ENCODE peak calls at places on chromosomes 5 and 9, in four cellular contexts. K, L, S and J are unnamed samples.

GRCh38 chr9:31304576-31304975 is 1079.9 kb upstream of the ACO1 start:
- DNase-seq in K (no peak), L (peak), S (no peak), J (peak)

GRCh38 chr5:109812698-109813097 is 123.0 kb downstream of the MAN2A1 start:
- DNase-seq in K (no peak), L (no peak), S (no peak), J (no peak)

GRCh38 chr9:17789316-17789715 is 210.4 kb downstream of the SH3GL2 start:
- DNase-seq in S (no peak), K (no peak), L (no peak), J (no peak)

GRCh38 chr9:97809666-97810344 is 43.2 kb upstream of the FOXE1 start:
- DNase-seq in L (peak), K (no peak), S (no peak), J (peak)

GRCh38 chr5:107696511-107696910 is 25.8 kb upstream of the EFNA5 start:
- DNase-seq in K (no peak), S (no peak), L (no peak), J (no peak)

GRCh38 chr5:172944741-172945140 is 14.5 kb upstream of the RPL26L1 start:
- DNase-seq in S (no peak), K (no peak), L (no peak), J (no peak)

GRCh38 chr9:33140406-33141360 is 26.5 kb downstream of the B4GALT1 start:
- DNase-seq in K (no peak), S (no peak), L (no peak), J (no peak)

GRCh38 chr5:107499237-107499636 is 171.5 kb downstream of the EFNA5 start:
- DNase-seq in S (no peak), L (no peak), K (no peak), J (no peak)

GRCh38 chr9:12735669-12736068 is 39.2 kb upstream of the LURAP1L start:
- DNase-seq in S (no peak), L (peak), K (no peak), J (no peak)

GRCh38 chr5:88780731-88781130 is 102.3 kb downstream of the MEF2C start:
- DNase-seq in S (no peak), K (no peak), L (no peak), J (no peak)

GRCh38 chr9:137590469-137591383 is at the start of gene ZMYND19:
- DNase-seq in L (peak), S (peak), K (peak), J (peak)

GRCh38 chr9:14260101-14260500 is 53.8 kb downstream of the NFIB start:
- DNase-seq in S (no peak), L (no peak), K (no peak), J (no peak)

GRCh38 chr5:117072439-117072838 is 497.8 kb upstream of the SEMA6A start:
- DNase-seq in S (no peak), L (no peak), K (no peak), J (no peak)

GRCh38 chr9:35650341-35651158 is at the start of gene SIT1:
- DNase-seq in L (no peak), K (no peak), S (no peak), J (no peak)

GRCh38 chr5:114412509-114413171 is 50.8 kb downstream of the KCNN2 start:
- DNase-seq in K (no peak), S (no peak), L (no peak), J (no peak)

GRCh38 chr9:98783518-98784226 is 12.7 kb downstream of the ANKS6 start:
- DNase-seq in K (no peak), L (no peak), S (no peak), J (no peak)

GRCh38 chr5:93150311-93151012 is 430.6 kb downstream of the NR2F1-AS1 start:
- DNase-seq in L (no peak), K (no peak), S (no peak), J (no peak)

GRCh38 chr5:151068571-151069197 is 12.2 kb downstream of the TNIP1 start:
- DNase-seq in L (no peak), K (no peak), S (peak), J (no peak)

GRCh38 chr9:121498487-121499176 is 1.0 kb downstream of the GGTA1 start:
- DNase-seq in L (no peak), K (no peak), S (no peak), J (no peak)

GRCh38 chr9:100590481-100590880 is 12.6 kb downstream of the CAVIN4 start:
- DNase-seq in K (no peak), L (no peak), S (no peak), J (no peak)

GRCh38 chr9:68546596-68547390 is 6.1 kb upstream of the TMEM252 start:
- DNase-seq in S (no peak), L (no peak), K (no peak), J (no peak)

GRCh38 chr5:55691265-55692105 is 20.6 kb downstream of the SLC38A9 start:
- DNase-seq in L (peak), K (no peak), S (peak), J (peak)

GRCh38 chr5:149675467-149676201 is 54.5 kb upstream of the PPARGC1B start:
- DNase-seq in L (no peak), K (no peak), S (no peak), J (no peak)

GRCh38 chr5:163453705-163454104 is 6.2 kb downstream of the NUDCD2 start:
- DNase-seq in S (no peak), L (no peak), K (no peak), J (no peak)

GRCh38 chr9:27572918-27573698 is at the start of gene C9orf72:
- DNase-seq in L (peak), K (peak), S (peak), J (peak)

GRCh38 chr5:81948349-81948748 is 23.5 kb upstream of the ATG10 start:
- DNase-seq in K (no peak), L (no peak), S (no peak), J (no peak)

GRCh38 chr9:37956904-37957663 is 53.2 kb upstream of the SLC25A51 start:
- DNase-seq in L (no peak), S (no peak), K (no peak), J (no peak)

GRCh38 chr9:80649001-80649420 is 1040.3 kb downstream of the TLE1 start:
- DNase-seq in S (no peak), K (no peak), L (no peak), J (no peak)

GRCh38 chr5:95027775-95028174 is 257.1 kb downstream of the MCTP1 start:
- DNase-seq in L (no peak), S (no peak), K (no peak), J (no peak)

GRCh38 chr9:73200694-73201432 is 49.2 kb downstream of the ANXA1 start:
- DNase-seq in S (peak), K (no peak), L (peak), J (peak)

GRCh38 chr9:123742009-123742767 is 187.7 kb downstream of the DENND1A start:
- DNase-seq in K (no peak), L (peak), S (no peak), J (no peak)

GRCh38 chr9:107270580-107270979 is 12.5 kb upstream of the RAD23B start:
- DNase-seq in L (no peak), K (no peak), S (no peak), J (no peak)